ENCODE peak calls at places on chromosomes 6 and 20, in nine cellular contexts. One of them, this sample, is unnamed.

GRCh38 chr6:132133734-132134490 is 182.7 kb upstream of the CCN2 start:
- DNase-seq in osteocyte: no peak
- DNase-seq in glutamatergic neuron: no peak
- DNase-seq in heart right ventricle: no peak
- DNase-seq in right atrium auricular region: no peak
- DNase-seq in epithelial cell of esophagus: no peak
- DNase-seq in body of pancreas: peak
- DNase-seq in hepatocyte: no peak
- DNase-seq in kidney epithelial cell: no peak
- DNase-seq in this sample: no peak

GRCh38 chr20:7540923-7541322 is 399.3 kb downstream of the HAO1 start:
- DNase-seq in osteocyte: no peak
- DNase-seq in epithelial cell of esophagus: peak
- DNase-seq in body of pancreas: no peak
- DNase-seq in right atrium auricular region: no peak
- DNase-seq in kidney epithelial cell: no peak
- DNase-seq in hepatocyte: no peak
- DNase-seq in glutamatergic neuron: no peak
- DNase-seq in heart right ventricle: no peak
- DNase-seq in this sample: peak

GRCh38 chr20:53899351-53900167 is 170.8 kb downstream of the BCAS1 start:
- DNase-seq in hepatocyte: no peak
- DNase-seq in epithelial cell of esophagus: peak
- DNase-seq in right atrium auricular region: no peak
- DNase-seq in body of pancreas: peak
- DNase-seq in kidney epithelial cell: peak
- DNase-seq in heart right ventricle: no peak
- DNase-seq in glutamatergic neuron: peak
- DNase-seq in osteocyte: no peak
- DNase-seq in this sample: peak

GRCh38 chr20:676315-676937 is 824 bp upstream of the SCRT2 start:
- DNase-seq in right atrium auricular region: no peak
- DNase-seq in body of pancreas: peak
- DNase-seq in kidney epithelial cell: no peak
- DNase-seq in hepatocyte: no peak
- DNase-seq in osteocyte: no peak
- DNase-seq in heart right ventricle: no peak
- DNase-seq in epithelial cell of esophagus: no peak
- DNase-seq in glutamatergic neuron: peak
- DNase-seq in this sample: no peak

GRCh38 chr6:11194399-11195274 is 37.8 kb downstream of the NEDD9 start:
- DNase-seq in glutamatergic neuron: no peak
- DNase-seq in right atrium auricular region: no peak
- DNase-seq in epithelial cell of esophagus: no peak
- DNase-seq in hepatocyte: peak
- DNase-seq in heart right ventricle: no peak
- DNase-seq in osteocyte: peak
- DNase-seq in kidney epithelial cell: no peak
- DNase-seq in body of pancreas: no peak
- DNase-seq in this sample: no peak

GRCh38 chr6:113654396-113654795 is 202.7 kb upstream of the MARCKS start:
- DNase-seq in heart right ventricle: peak
- DNase-seq in glutamatergic neuron: no peak
- DNase-seq in epithelial cell of esophagus: peak
- DNase-seq in body of pancreas: peak
- DNase-seq in hepatocyte: no peak
- DNase-seq in osteocyte: peak
- DNase-seq in right atrium auricular region: peak
- DNase-seq in kidney epithelial cell: peak
- DNase-seq in this sample: peak

GRCh38 chr20:31698243-31698802 is 24.3 kb downstream of the BCL2L1 start:
- DNase-seq in body of pancreas: no peak
- DNase-seq in right atrium auricular region: no peak
- DNase-seq in epithelial cell of esophagus: no peak
- DNase-seq in heart right ventricle: no peak
- DNase-seq in hepatocyte: no peak
- DNase-seq in glutamatergic neuron: no peak
- DNase-seq in osteocyte: no peak
- DNase-seq in kidney epithelial cell: no peak
- DNase-seq in this sample: no peak

GRCh38 chr20:39974966-39975501 is 714.0 kb downstream of the MAFB start:
- DNase-seq in epithelial cell of esophagus: peak
- DNase-seq in glutamatergic neuron: no peak
- DNase-seq in heart right ventricle: no peak
- DNase-seq in right atrium auricular region: no peak
- DNase-seq in osteocyte: no peak
- DNase-seq in body of pancreas: no peak
- DNase-seq in kidney epithelial cell: no peak
- DNase-seq in hepatocyte: no peak
- DNase-seq in this sample: no peak

GRCh38 chr20:44748005-44748370 is 2.3 kb downstream of the KCNK15 start:
- DNase-seq in hepatocyte: no peak
- DNase-seq in right atrium auricular region: no peak
- DNase-seq in glutamatergic neuron: no peak
- DNase-seq in osteocyte: no peak
- DNase-seq in kidney epithelial cell: no peak
- DNase-seq in body of pancreas: no peak
- DNase-seq in heart right ventricle: no peak
- DNase-seq in epithelial cell of esophagus: no peak
- DNase-seq in this sample: no peak

GRCh38 chr6:109580519-109580918 is 97.5 kb upstream of the ZBTB24 start:
- DNase-seq in body of pancreas: no peak
- DNase-seq in heart right ventricle: no peak
- DNase-seq in epithelial cell of esophagus: peak
- DNase-seq in right atrium auricular region: no peak
- DNase-seq in osteocyte: no peak
- DNase-seq in glutamatergic neuron: no peak
- DNase-seq in hepatocyte: no peak
- DNase-seq in kidney epithelial cell: no peak
- DNase-seq in this sample: peak

GRCh38 chr6:52647199-52647598 is 23.7 kb upstream of the TMEM14A start:
- DNase-seq in glutamatergic neuron: no peak
- DNase-seq in right atrium auricular region: no peak
- DNase-seq in epithelial cell of esophagus: peak
- DNase-seq in osteocyte: no peak
- DNase-seq in kidney epithelial cell: no peak
- DNase-seq in hepatocyte: no peak
- DNase-seq in heart right ventricle: no peak
- DNase-seq in body of pancreas: no peak
- DNase-seq in this sample: peak

GRCh38 chr6:133741375-133741861 is 147.5 kb upstream of the TCF21 start:
- DNase-seq in osteocyte: no peak
- DNase-seq in body of pancreas: no peak
- DNase-seq in right atrium auricular region: no peak
- DNase-seq in hepatocyte: no peak
- DNase-seq in glutamatergic neuron: peak
- DNase-seq in kidney epithelial cell: peak
- DNase-seq in heart right ventricle: no peak
- DNase-seq in epithelial cell of esophagus: peak
- DNase-seq in this sample: no peak

GRCh38 chr20:63317601-63318291 is 24.8 kb downstream of the COL20A1 start:
- DNase-seq in heart right ventricle: no peak
- DNase-seq in body of pancreas: no peak
- DNase-seq in kidney epithelial cell: no peak
- DNase-seq in hepatocyte: no peak
- DNase-seq in osteocyte: no peak
- DNase-seq in right atrium auricular region: no peak
- DNase-seq in glutamatergic neuron: peak
- DNase-seq in epithelial cell of esophagus: no peak
- DNase-seq in this sample: no peak

DNA sequence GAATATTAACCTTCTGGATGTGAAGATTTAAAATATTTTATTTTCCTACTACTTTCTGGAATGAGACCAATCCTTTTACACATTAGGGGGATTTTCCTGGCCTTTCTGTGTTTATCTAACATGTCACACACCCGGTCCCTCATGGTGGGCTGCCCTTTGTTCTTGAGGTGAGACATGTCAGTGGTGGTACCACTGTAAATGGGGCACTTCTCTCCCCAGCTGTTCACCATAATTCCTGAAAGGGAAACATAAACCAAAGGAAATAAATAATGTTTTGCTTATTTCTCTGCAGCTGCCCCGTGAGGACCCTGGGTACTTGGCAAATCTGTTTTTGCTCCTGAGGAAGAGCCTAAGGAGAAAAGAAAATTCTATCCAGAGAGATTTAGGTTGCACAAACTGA is 41.1 kb downstream of the GRIK2 start:
- DNase-seq in kidney epithelial cell: no peak
- DNase-seq in glutamatergic neuron: no peak
- DNase-seq in heart right ventricle: no peak
- DNase-seq in hepatocyte: no peak
- DNase-seq in body of pancreas: no peak
- DNase-seq in right atrium auricular region: no peak
- DNase-seq in epithelial cell of esophagus: no peak
- DNase-seq in osteocyte: no peak
- DNase-seq in this sample: no peak
- TF ChIP-seq CTCF in kidney epithelial cell: no peak
- TF ChIP-seq CTCF in glutamatergic neuron: no peak
- TF ChIP-seq CTCF in heart right ventricle: no peak
- TF ChIP-seq CTCF in hepatocyte: no peak
- TF ChIP-seq CTCF in body of pancreas: no peak
- TF ChIP-seq CTCF in right atrium auricular region: no peak
- TF ChIP-seq CTCF in epithelial cell of esophagus: no peak
- TF ChIP-seq CTCF in osteocyte: no peak
- TF ChIP-seq CTCF in this sample: no peak

GRCh38 chr6:157461000-157461915 is 80.3 kb downstream of the ZDHHC14 start:
- DNase-seq in body of pancreas: peak
- DNase-seq in osteocyte: no peak
- DNase-seq in epithelial cell of esophagus: no peak
- DNase-seq in kidney epithelial cell: peak
- DNase-seq in hepatocyte: peak
- DNase-seq in right atrium auricular region: no peak
- DNase-seq in glutamatergic neuron: no peak
- DNase-seq in heart right ventricle: no peak
- DNase-seq in this sample: no peak
- TF ChIP-seq CTCF in body of pancreas: peak
- TF ChIP-seq CTCF in osteocyte: no peak
- TF ChIP-seq CTCF in epithelial cell of esophagus: no peak
- TF ChIP-seq CTCF in kidney epithelial cell: peak
- TF ChIP-seq CTCF in hepatocyte: no peak
- TF ChIP-seq CTCF in right atrium auricular region: peak
- TF ChIP-seq CTCF in glutamatergic neuron: no peak
- TF ChIP-seq CTCF in heart right ventricle: no peak
- TF ChIP-seq CTCF in this sample: no peak

GRCh38 chr6:3068329-3069223 is at the start of gene RIPK1:
- DNase-seq in glutamatergic neuron: peak
- DNase-seq in epithelial cell of esophagus: peak
- DNase-seq in body of pancreas: peak
- DNase-seq in hepatocyte: peak
- DNase-seq in heart right ventricle: peak
- DNase-seq in osteocyte: peak
- DNase-seq in kidney epithelial cell: no peak
- DNase-seq in right atrium auricular region: peak
- DNase-seq in this sample: peak
- TF ChIP-seq CTCF in glutamatergic neuron: peak
- TF ChIP-seq CTCF in epithelial cell of esophagus: peak
- TF ChIP-seq CTCF in body of pancreas: peak
- TF ChIP-seq CTCF in hepatocyte: peak
- TF ChIP-seq CTCF in heart right ventricle: peak
- TF ChIP-seq CTCF in osteocyte: peak
- TF ChIP-seq CTCF in kidney epithelial cell: peak
- TF ChIP-seq CTCF in right atrium auricular region: peak
- TF ChIP-seq CTCF in this sample: peak

DNA sequence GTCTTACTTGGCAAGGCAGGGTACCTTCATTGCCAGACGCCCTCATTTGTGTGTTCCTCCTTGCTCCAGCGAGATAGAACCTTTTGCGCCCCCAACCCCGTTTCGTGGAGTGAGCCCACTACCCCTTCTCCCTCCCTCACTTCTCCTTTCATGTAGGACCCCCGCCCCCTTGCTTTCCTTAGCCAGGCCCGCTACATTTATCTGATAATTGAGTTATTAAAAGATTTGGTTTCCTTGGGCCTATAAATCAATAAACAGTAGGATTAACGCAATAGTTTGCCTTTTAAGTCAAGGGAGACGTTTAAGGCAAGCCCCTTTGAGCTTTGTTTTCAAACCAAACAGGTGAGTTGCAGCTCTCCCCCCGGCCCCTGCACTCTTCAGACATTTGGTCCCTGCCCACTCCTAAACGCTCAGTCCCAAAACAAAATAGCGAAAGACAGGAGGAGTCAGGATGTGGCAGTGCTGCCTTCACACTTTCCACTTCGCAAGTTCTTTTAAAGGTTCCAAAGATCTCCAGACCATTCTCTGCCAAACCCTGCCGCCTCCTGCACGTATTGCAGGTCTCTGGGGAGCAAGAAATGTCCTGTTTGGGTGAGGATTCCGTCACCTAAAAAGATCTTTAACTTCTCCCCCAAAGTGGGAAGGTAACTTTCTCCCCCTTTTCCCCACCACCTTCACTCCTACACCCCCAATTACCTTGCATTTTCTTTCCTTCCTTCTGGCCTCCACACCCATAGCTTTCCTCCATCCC is 27.6 kb downstream of the TFAP2B start:
- DNase-seq in osteocyte: no peak
- DNase-seq in glutamatergic neuron: no peak
- DNase-seq in body of pancreas: no peak
- DNase-seq in right atrium auricular region: no peak
- DNase-seq in heart right ventricle: no peak
- DNase-seq in epithelial cell of esophagus: no peak
- DNase-seq in kidney epithelial cell: no peak
- DNase-seq in hepatocyte: no peak
- DNase-seq in this sample: no peak
- TF ChIP-seq CTCF in osteocyte: no peak
- TF ChIP-seq CTCF in glutamatergic neuron: no peak
- TF ChIP-seq CTCF in body of pancreas: no peak
- TF ChIP-seq CTCF in right atrium auricular region: no peak
- TF ChIP-seq CTCF in heart right ventricle: no peak
- TF ChIP-seq CTCF in epithelial cell of esophagus: no peak
- TF ChIP-seq CTCF in kidney epithelial cell: no peak
- TF ChIP-seq CTCF in hepatocyte: no peak
- TF ChIP-seq CTCF in this sample: no peak

DNA sequence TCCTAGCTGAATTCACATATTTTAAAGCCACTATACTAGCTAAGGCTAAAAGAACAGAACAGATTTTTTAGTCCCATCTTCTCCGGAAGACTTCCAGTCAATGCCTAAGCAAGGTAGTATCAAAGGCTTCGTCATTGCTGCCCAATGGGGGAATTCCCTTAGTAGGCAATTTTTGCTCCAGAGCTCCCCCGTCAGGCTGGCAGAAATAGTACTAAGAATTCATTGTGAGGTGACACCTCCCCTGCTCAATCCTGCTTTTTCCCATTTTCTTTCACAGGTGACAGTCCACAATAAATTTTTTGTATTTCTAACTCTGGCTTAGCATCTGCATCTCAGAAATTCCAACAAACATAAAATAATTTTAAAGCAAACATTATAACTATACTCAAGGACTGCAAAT is 52.8 kb upstream of the SRSF6 start:
- DNase-seq in hepatocyte: no peak
- DNase-seq in right atrium auricular region: no peak
- DNase-seq in osteocyte: peak
- DNase-seq in epithelial cell of esophagus: peak
- DNase-seq in body of pancreas: no peak
- DNase-seq in kidney epithelial cell: no peak
- DNase-seq in heart right ventricle: no peak
- DNase-seq in glutamatergic neuron: no peak
- DNase-seq in this sample: peak
- TF ChIP-seq CTCF in hepatocyte: no peak
- TF ChIP-seq CTCF in right atrium auricular region: no peak
- TF ChIP-seq CTCF in osteocyte: peak
- TF ChIP-seq CTCF in epithelial cell of esophagus: no peak
- TF ChIP-seq CTCF in body of pancreas: no peak
- TF ChIP-seq CTCF in kidney epithelial cell: peak
- TF ChIP-seq CTCF in heart right ventricle: no peak
- TF ChIP-seq CTCF in glutamatergic neuron: peak
- TF ChIP-seq CTCF in this sample: peak

GRCh38 chr6:37785002-37785687 is 34.4 kb upstream of the ZFAND3 start:
- DNase-seq in epithelial cell of esophagus: peak
- DNase-seq in right atrium auricular region: no peak
- DNase-seq in body of pancreas: no peak
- DNase-seq in hepatocyte: no peak
- DNase-seq in osteocyte: no peak
- DNase-seq in glutamatergic neuron: no peak
- DNase-seq in kidney epithelial cell: no peak
- DNase-seq in heart right ventricle: no peak
- DNase-seq in this sample: peak
- TF ChIP-seq CTCF in epithelial cell of esophagus: no peak
- TF ChIP-seq CTCF in right atrium auricular region: no peak
- TF ChIP-seq CTCF in body of pancreas: no peak
- TF ChIP-seq CTCF in hepatocyte: no peak
- TF ChIP-seq CTCF in osteocyte: no peak
- TF ChIP-seq CTCF in glutamatergic neuron: no peak
- TF ChIP-seq CTCF in kidney epithelial cell: no peak
- TF ChIP-seq CTCF in heart right ventricle: no peak
- TF ChIP-seq CTCF in this sample: no peak